ENCODE peak calls at places on chromosomes 7 and 10, in ten cellular contexts. P is COLO829; F is naive thymus-derived CD4-positive, alpha-beta T cell; A is stimulated activated effector memory CD8-positive, alpha-beta T cell treated with anti-CD3 and anti-CD28 coated beads, Interleukin-12 subunit alpha, Interleukin-12 subunit beta, amount 100 ng/mL, for 72 hours; Q is activated naive CD4-positive, alpha-beta T cell treated with Interleukin-2 at 50 U/mL for 16 hours; W is central memory CD4-positive, alpha-beta T cell; H is mesendoderm; I is amniotic epithelial cell; B is T-helper 9 cell; G is stimulated activated CD4-positive, alpha-beta T cell treated with anti-CD3 and anti-CD28 coated beads, Interleukin-12 subunit alpha, Interleukin-12 subunit beta, amount 100 ng/mL, for 48 hours. X is an unnamed sample.

GRCh38 chr10:87715727-87716670 is 56.3 kb downstream of the PAPSS2 start:
- DNase-seq in A (no peak), B (no peak), I (no peak), H (no peak), G (no peak), W (no peak), P (no peak), F (no peak), Q (no peak), X (no peak)

GRCh38 chr7:1431644-1432380 is 27.5 kb downstream of the MICALL2 start:
- DNase-seq in H (no peak), F (no peak), P (no peak), Q (no peak), B (no peak), A (peak; percentile 60), G (no peak), W (no peak), I (no peak), X (no peak)

GRCh38 chr10:78727251-78727650 is 341.5 kb upstream of the ZMIZ1 start:
- DNase-seq in F (no peak), H (no peak), B (no peak), Q (no peak), A (no peak), W (no peak), I (no peak), P (no peak), G (no peak), X (no peak)

GRCh38 chr7:132423594-132424200 is 152.6 kb downstream of the PLXNA4 start:
- DNase-seq in A (no peak), F (no peak), P (no peak), W (no peak), Q (no peak), H (no peak), I (no peak), B (no peak), G (no peak), X (no peak)

GRCh38 chr7:75045881-75046280 is 27.7 kb downstream of the RCC1L start:
- DNase-seq in B (no peak), I (no peak), A (no peak), W (no peak), G (no peak), P (no peak), F (no peak), Q (no peak), H (no peak), X (no peak)

GRCh38 chr7:86991844-86992243 is 67.6 kb downstream of the ELAPOR2 start:
- DNase-seq in I (no peak), A (no peak), P (no peak), G (no peak), F (no peak), W (no peak), H (no peak), Q (no peak), B (no peak), X (no peak)

GRCh38 chr10:125112697-125113494 is 47.5 kb downstream of the CTBP2 start:
- DNase-seq in A (no peak), B (no peak), G (no peak), W (no peak), F (no peak), I (no peak), H (peak; percentile 38), P (no peak), Q (no peak), X (no peak)

GRCh38 chr10:115417585-115418265 is 324.6 kb downstream of the ATRNL1 start:
- DNase-seq in A (no peak), B (no peak), I (peak; percentile 47), W (no peak), P (peak; percentile 13), G (no peak), Q (no peak), F (no peak), H (peak; percentile 88), X (peak; percentile 70)

X was measured in adipocyte.